ENCODE peak calls at places on chromosomes 5 and 9, in eight cellular contexts. H is spleen, G is lower lobe of right lung, J is substantia nigra, N is psoas muscle, E is neuronal stem cell, V is uterus, R is tibial artery. M is an unnamed sample.

GRCh38 chr5:159444441-159445082 is 114.3 kb upstream of the IL12B start:
- DNase-seq in R (no peak), G (no peak), E (peak), J (no peak), H (no peak), V (no peak), N (no peak), M (peak)

GRCh38 chr5:169286572-169287325 is 14.2 kb downstream of the SLIT3 start:
- DNase-seq in N (no peak), J (no peak), G (no peak), H (no peak), V (peak), E (no peak), R (peak), M (no peak)

GRCh38 chr9:84819446-84819845 is 149.9 kb downstream of the NTRK2 start:
- DNase-seq in N (no peak), H (no peak), V (no peak), G (no peak), R (no peak), E (no peak), J (no peak), M (peak)

GRCh38 chr9:113988951-113989780 is 88.9 kb downstream of the AMBP start:
- DNase-seq in G (no peak), E (no peak), N (peak), V (peak), H (no peak), J (peak), R (peak), M (peak)

GRCh38 chr5:34686762-34687268 is 30.7 kb downstream of the RAI14 start:
- DNase-seq in N (no peak), R (peak), H (no peak), V (peak), G (peak), J (no peak), E (no peak), M (peak)

GRCh38 chr5:149143470-149143869 is 2.2 kb downstream of the ABLIM3 start:
- DNase-seq in H (no peak), N (no peak), G (no peak), V (peak), J (no peak), R (no peak), E (no peak), M (peak)

GRCh38 chr5:139422307-139422893 is 16.9 kb downstream of the DNAJC18 start:
- DNase-seq in H (no peak), V (no peak), G (no peak), N (no peak), R (no peak), J (no peak), E (no peak), M (peak)

GRCh38 chr9:136085815-136086212 is 9.3 kb downstream of the NACC2 start:
- DNase-seq in E (no peak), J (peak), R (peak), V (no peak), N (peak), H (peak), G (peak), M (no peak)

GRCh38 chr9:131214457-131214856 is 61.9 kb downstream of the FAM78A start:
- DNase-seq in V (no peak), E (no peak), J (no peak), G (no peak), H (no peak), R (no peak), N (no peak), M (no peak)

GRCh38 chr9:122403381-122404002 is 32.7 kb downstream of the PTGS1 start:
- DNase-seq in E (no peak), V (no peak), H (no peak), R (no peak), J (no peak), G (no peak), N (no peak), M (no peak)

GRCh38 chr9:132769895-132770774 is 99.9 kb downstream of the GTF3C4 start:
- DNase-seq in J (no peak), H (peak), E (peak), N (peak), G (peak), V (peak), R (peak), M (peak)

GRCh38 chr5:96031811-96032261 is 70.2 kb upstream of the ELL2 start:
- DNase-seq in V (no peak), R (no peak), N (no peak), J (no peak), H (no peak), E (no peak), G (no peak), M (no peak)

GRCh38 chr5:36874465-36874864 is 2.1 kb upstream of the NIPBL start:
- DNase-seq in G (no peak), R (no peak), J (no peak), H (no peak), N (no peak), E (no peak), V (no peak), M (no peak)

GRCh38 chr5:168782172-168782571 is 203.0 kb upstream of the PANK3 start:
- DNase-seq in V (no peak), J (no peak), R (no peak), H (no peak), N (no peak), G (no peak), E (no peak), M (no peak)

GRCh38 chr5:114924784-114925183 is 244.9 kb downstream of the TRIM36 start:
- DNase-seq in G (no peak), R (no peak), N (no peak), J (no peak), V (no peak), E (no peak), H (no peak), M (no peak)

GRCh38 chr5:6812800-6813731 is 99.8 kb downstream of the TENT4A start:
- DNase-seq in N (no peak), J (no peak), R (no peak), V (peak), G (no peak), H (no peak), E (no peak), M (no peak)

DNA sequence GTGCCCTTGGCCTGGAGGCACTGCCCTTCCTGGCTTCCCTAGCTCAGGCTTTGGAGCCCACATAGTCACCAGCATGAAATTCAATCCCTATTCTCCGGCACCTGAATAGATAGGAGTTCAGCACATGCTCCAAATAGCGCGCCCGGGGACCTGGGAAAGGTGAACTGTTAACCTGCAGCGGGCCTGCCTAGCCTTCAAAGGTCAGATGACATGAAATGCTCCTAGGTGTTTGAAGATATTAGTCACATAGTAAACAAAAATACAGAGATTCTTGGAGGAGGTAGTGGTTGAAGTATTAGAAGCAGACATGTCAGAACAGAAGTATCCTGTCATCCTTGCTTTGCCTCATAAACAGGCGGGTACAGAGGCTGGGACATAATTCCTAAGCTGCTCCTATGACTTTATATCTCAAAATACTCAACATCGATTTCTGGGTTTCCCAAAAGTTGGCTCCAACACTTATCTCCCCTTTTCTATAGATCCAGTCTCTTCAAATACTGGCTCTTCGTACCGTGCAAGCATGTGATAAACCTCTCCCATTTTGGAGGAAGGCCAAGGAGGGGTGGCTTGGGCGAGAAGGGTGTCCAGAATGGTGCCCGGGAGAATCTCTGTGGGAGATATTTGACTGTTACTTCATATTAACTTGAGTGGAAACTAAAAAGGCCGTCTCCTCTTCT is 88.0 kb upstream of the ANKH start:
- DNase-seq in H (no peak), V (no peak), R (no peak), E (no peak), G (no peak), J (no peak), N (no peak), M (no peak)
- H3K27ac ChIP-seq in H (no peak), V (no peak), R (no peak), E (no peak), G (no peak), J (no peak), N (no peak), M (no peak)

GRCh38 chr5:52854949-52855348 is 67.2 kb downstream of the ITGA1 start:
- DNase-seq in J (no peak), R (no peak), H (no peak), G (no peak), E (no peak), N (no peak), V (no peak), M (no peak)
- H3K27ac ChIP-seq in J (no peak), R (peak), H (peak), G (no peak), E (no peak), N (no peak), V (peak), M (no peak)

GRCh38 chr9:92506184-92506857 is 24.0 kb upstream of the ASPN start:
- DNase-seq in N (peak), G (no peak), J (no peak), E (no peak), V (peak), R (peak), H (no peak), M (no peak)
- H3K27ac ChIP-seq in N (no peak), G (peak), J (no peak), E (no peak), V (peak), R (peak), H (no peak), M (no peak)

GRCh38 chr9:87277346-87277745 is 220.3 kb upstream of the DAPK1 start:
- DNase-seq in V (no peak), E (no peak), J (no peak), N (no peak), G (no peak), H (no peak), R (no peak), M (no peak)
- H3K27ac ChIP-seq in V (peak), E (no peak), J (no peak), N (peak), G (no peak), H (no peak), R (peak), M (no peak)

GRCh38 chr5:133873936-133874585 is 94.4 kb downstream of the C5orf15 start:
- DNase-seq in V (no peak), H (no peak), N (no peak), R (no peak), G (no peak), E (no peak), J (no peak), M (peak)
- H3K27ac ChIP-seq in V (no peak), H (no peak), N (no peak), R (no peak), G (no peak), E (no peak), J (no peak), M (no peak)

GRCh38 chr9:72579880-72580570 is 58.6 kb downstream of the TMC1 start:
- DNase-seq in G (no peak), J (no peak), E (no peak), V (no peak), H (no peak), R (no peak), N (no peak), M (peak)
- H3K27ac ChIP-seq in G (no peak), J (no peak), E (no peak), V (peak), H (no peak), R (no peak), N (peak), M (no peak)

M was measured in cardiac muscle cell.